ENCODE peak calls at places on chromosome 5, in six cellular contexts. H is adrenal gland, I is H1, T is spleen, Q is prostate gland, P is A549. E is an unnamed sample.

GRCh38 chr5:43683884-43684471 is 81.0 kb downstream of the NNT start:
- DNase-seq in Q (no peak), T (no peak), P (no peak), I (no peak), H (peak), E (no peak)

GRCh38 chr5:116002116-116002906 is 30.0 kb upstream of the ARL14EPL start:
- DNase-seq in P (no peak), Q (no peak), H (no peak), T (no peak), I (no peak), E (no peak)

GRCh38 chr5:178548751-178549150 is 41.4 kb downstream of the COL23A1 start:
- DNase-seq in Q (no peak), T (no peak), P (no peak), I (no peak), H (no peak), E (no peak)

GRCh38 chr5:151213803-151214613 is 9.9 kb downstream of the CCDC69 start:
- DNase-seq in Q (no peak), I (peak), T (peak), H (peak), P (no peak), E (no peak)

GRCh38 chr5:53936481-53937352 is 373.7 kb downstream of the ARL15 start:
- DNase-seq in I (no peak), H (peak), P (no peak), T (no peak), Q (no peak), E (no peak)

GRCh38 chr5:68225188-68225910 is 9.8 kb downstream of the PIK3R1 start:
- DNase-seq in Q (peak), I (no peak), P (no peak), H (peak), T (no peak), E (no peak)

GRCh38 chr5:67206381-67207328 is 10.1 kb upstream of the CD180 start:
- DNase-seq in P (peak), I (no peak), H (no peak), T (peak), Q (peak), E (no peak)

GRCh38 chr5:59760798-59761348 is 132.7 kb downstream of the PDE4D start:
- DNase-seq in H (no peak), Q (no peak), T (no peak), P (no peak), I (no peak), E (no peak)

GRCh38 chr5:127088226-127088625 is 14.9 kb upstream of the C5orf63 start:
- DNase-seq in Q (no peak), T (no peak), I (no peak), P (peak), H (peak), E (no peak)

GRCh38 chr5:33223563-33224305 is 217.0 kb upstream of the TARS1 start:
- DNase-seq in P (no peak), T (no peak), Q (no peak), H (no peak), I (no peak), E (no peak)

GRCh38 chr5:2532809-2533208 is 218.7 kb downstream of the IRX2 start:
- DNase-seq in H (no peak), I (no peak), P (no peak), T (no peak), Q (no peak), E (no peak)

GRCh38 chr5:176639981-176640380 is 7.3 kb upstream of the TSPAN17 start:
- DNase-seq in I (no peak), H (peak), Q (no peak), P (no peak), T (no peak), E (no peak)

GRCh38 chr5:170737591-170737990 is 45.9 kb upstream of the GABRP start:
- DNase-seq in I (no peak), Q (no peak), H (no peak), P (no peak), T (no peak), E (no peak)

GRCh38 chr5:58855851-58856739 is 273.2 kb downstream of the RAB3C start:
- DNase-seq in H (no peak), I (no peak), P (no peak), T (no peak), Q (no peak), E (no peak)

GRCh38 chr5:57316798-57317327 is 143.0 kb downstream of the GPBP1 start:
- DNase-seq in Q (no peak), I (no peak), P (no peak), H (peak), T (no peak), E (no peak)

GRCh38 chr5:53425598-53426516 is 54.6 kb upstream of the FST start:
- DNase-seq in P (no peak), H (no peak), T (no peak), I (peak), Q (no peak), E (no peak)

GRCh38 chr5:90134381-90134780 is 275.2 kb downstream of the CETN3 start:
- DNase-seq in Q (no peak), I (no peak), P (no peak), H (no peak), T (no peak), E (no peak)

GRCh38 chr5:149094996-149095395 is 32.1 kb upstream of the SH3TC2 start:
- DNase-seq in I (no peak), Q (no peak), T (no peak), H (no peak), P (no peak), E (no peak)

GRCh38 chr5:179875741-179876667 is 17.4 kb upstream of the MRNIP start:
- DNase-seq in Q (no peak), P (no peak), T (peak), I (no peak), H (no peak), E (no peak)

GRCh38 chr5:100731768-100732167 is 171.3 kb downstream of the ST8SIA4 start:
- DNase-seq in Q (no peak), P (no peak), T (no peak), I (no peak), H (no peak), E (no peak)

GRCh38 chr5:157217289-157218024 is 36.8 kb downstream of the ITK start:
- DNase-seq in P (no peak), H (no peak), I (no peak), T (no peak), Q (no peak), E (no peak)

GRCh38 chr5:5492087-5492933 is 69.8 kb downstream of the ICE1 start:
- DNase-seq in T (no peak), H (peak), P (peak), I (no peak), Q (no peak), E (no peak)

GRCh38 chr5:83516361-83516760 is 44.8 kb downstream of the VCAN start:
- DNase-seq in H (no peak), P (no peak), T (no peak), I (no peak), Q (no peak), E (no peak)

GRCh38 chr5:1919209-1919566 is 36.5 kb upstream of the IRX4 start:
- DNase-seq in H (no peak), P (no peak), T (no peak), I (no peak), Q (no peak), E (no peak)

GRCh38 chr5:171436804-171437285 is 17.4 kb downstream of the FGF18 start:
- DNase-seq in T (peak), Q (no peak), I (no peak), H (no peak), P (no peak), E (no peak)

GRCh38 chr5:139460457-139460856 is 2.1 kb downstream of the ECSCR start:
- DNase-seq in H (no peak), P (no peak), I (no peak), T (no peak), Q (no peak), E (no peak)

GRCh38 chr5:1363160-1363559 is 18.3 kb upstream of the CLPTM1L start:
- DNase-seq in P (peak), I (no peak), Q (no peak), T (peak), H (no peak), E (no peak)

GRCh38 chr5:72541501-72542235 is 34.5 kb upstream of the ZNF366 start:
- DNase-seq in T (no peak), P (no peak), Q (no peak), H (no peak), I (no peak), E (no peak)

GRCh38 chr5:19498852-19499251 is 489.1 kb downstream of the CDH18 start:
- DNase-seq in I (no peak), P (no peak), Q (no peak), H (no peak), T (no peak), E (no peak)

GRCh38 chr5:79070002-79070567 is 518 bp downstream of the BHMT2 start:
- DNase-seq in Q (no peak), H (peak), P (no peak), I (no peak), T (no peak), E (no peak)

GRCh38 chr5:79074641-79075040 is 5.1 kb downstream of the BHMT2 start:
- DNase-seq in T (no peak), H (no peak), P (no peak), Q (no peak), I (no peak), E (no peak)

DNA sequence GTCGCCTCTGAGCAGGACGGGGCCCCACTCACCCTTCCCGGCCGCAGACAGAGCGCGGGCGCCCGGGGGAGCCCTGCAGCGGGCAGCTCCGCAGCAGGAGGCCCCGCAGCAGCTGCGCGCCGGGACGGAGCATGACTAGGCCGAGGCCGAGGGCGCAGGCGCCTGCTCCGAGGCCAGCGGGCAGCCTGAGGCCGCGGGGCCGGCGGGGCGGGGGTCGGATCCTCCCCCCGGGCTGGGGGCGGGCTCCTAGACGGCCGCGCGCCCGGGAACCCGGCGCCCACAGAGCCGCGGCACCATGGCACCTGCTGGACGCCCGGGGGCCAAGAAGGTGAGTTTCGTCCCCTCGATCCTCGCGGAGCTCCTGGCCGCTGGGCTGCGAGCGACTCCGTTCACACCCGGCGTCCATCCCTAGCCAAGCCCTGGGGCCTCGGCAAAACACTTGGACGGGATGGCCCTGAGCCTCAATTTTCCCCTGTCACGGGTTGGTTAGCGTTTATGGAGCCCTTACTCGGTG is at the start of the genes BHMT2 and DMGDH:
- DNase-seq in Q (no peak), H (peak), P (no peak), I (no peak), T (no peak), E (peak)
- TF ChIP-seq POLR2A in Q (no peak), H (peak), P (no peak), I (no peak), T (no peak), E (no peak)

GRCh38 chr5:113295111-113295539 is 139.7 kb downstream of the TSSK1B start:
- DNase-seq in I (no peak), H (no peak), Q (no peak), T (no peak), P (no peak), E (no peak)

GRCh38 chr5:113292535-113292934 is 142.3 kb downstream of the TSSK1B start:
- DNase-seq in H (no peak), T (no peak), P (no peak), I (no peak), Q (no peak), E (no peak)

GRCh38 chr5:113293068-113293571 is 141.7 kb downstream of the TSSK1B start:
- DNase-seq in I (peak), H (no peak), Q (no peak), T (no peak), P (no peak), E (no peak)

GRCh38 chr5:113293613-113294340 is 141.0 kb downstream of the TSSK1B start:
- DNase-seq in H (no peak), T (no peak), Q (peak), P (no peak), I (peak), E (no peak)

GRCh38 chr5:113294341-113295110 is 140.3 kb downstream of the TSSK1B start:
- DNase-seq in I (peak), H (peak), P (peak), T (peak), Q (peak), E (peak)
- TF ChIP-seq POLR2A in I (peak), H (peak), P (no peak), T (no peak), Q (peak), E (no peak)

GRCh38 chr5:132215329-132215728 is 12.3 kb downstream of the P4HA2 start:
- DNase-seq in T (peak), H (peak), P (peak), I (no peak), Q (peak), E (peak)
- TF ChIP-seq POLR2A in T (no peak), H (peak), P (no peak), I (no peak), Q (peak), E (no peak)

GRCh38 chr5:173830421-173830820 is 57.7 kb upstream of the CPEB4 start:
- DNase-seq in T (no peak), P (no peak), H (no peak), Q (no peak), I (no peak), E (no peak)

GRCh38 chr5:173828952-173829351 is 59.2 kb upstream of the CPEB4 start:
- DNase-seq in I (no peak), H (no peak), T (no peak), P (no peak), Q (no peak), E (no peak)

GRCh38 chr5:173831196-173831914 is 56.8 kb upstream of the CPEB4 start:
- DNase-seq in I (no peak), Q (no peak), P (no peak), H (no peak), T (no peak), E (no peak)

GRCh38 chr5:173832386-173832785 is 55.8 kb upstream of the CPEB4 start:
- DNase-seq in T (no peak), P (no peak), Q (no peak), H (no peak), I (no peak), E (no peak)

GRCh38 chr5:173829826-173830225 is 58.3 kb upstream of the CPEB4 start:
- DNase-seq in I (no peak), Q (peak), P (no peak), H (peak), T (no peak), E (no peak)
- TF ChIP-seq POLR2A in I (no peak), Q (no peak), P (no peak), H (peak), T (no peak), E (no peak)

GRCh38 chr5:145854651-145855258 is 18.1 kb downstream of the GRXCR2 start:
- DNase-seq in Q (no peak), P (peak), H (peak), T (no peak), I (no peak), E (no peak)
- TF ChIP-seq POLR2A in Q (no peak), P (no peak), H (no peak), T (no peak), I (no peak), E (no peak)

E was measured in esophagus muscularis mucosa.